ENCODE peak calls at places on chromosomes 13 and 19, in eight cellular contexts. H is upper lobe of left lung, S is sigmoid colon, A is tibial nerve, G is ovary, B is A549, Y is transverse colon, W is suprapubic skin. C is an unnamed sample. For H3K4me1, the result is how much of the 10 kb centered on the place peaks cover.

GRCh38 chr19:14310055-14310454 is 71.2 kb upstream of the ADGRE5 start:
- DNase-seq in H (no peak), S (no peak), A (no peak), G (no peak), B (no peak), Y (no peak), W (no peak), C (no peak)

GRCh38 chr19:3613765-3614661 is 7.3 kb upstream of the TBXA2R start:
- DNase-seq in H (no peak), S (no peak), A (no peak), G (peak), B (no peak), Y (no peak), W (no peak), C (no peak)

GRCh38 chr19:31064486-31064885 is 284.8 kb downstream of the TSHZ3 start:
- DNase-seq in H (no peak), S (no peak), A (no peak), G (no peak), B (no peak), Y (no peak), W (no peak), C (no peak)

GRCh38 chr13:20566424-20566916 is 487 bp upstream of the IFT88 start:
- DNase-seq in H (no peak), S (peak), A (no peak), G (no peak), B (peak), Y (peak), W (no peak), C (no peak)

GRCh38 chr13:70098669-70099068 is 9.0 kb upstream of the ATXN8OS start:
- DNase-seq in H (no peak), S (no peak), A (no peak), G (no peak), B (no peak), Y (no peak), W (no peak), C (no peak)

GRCh38 chr19:49593233-49594113 is 2.5 kb downstream of the PRR12 start:
- DNase-seq in H (peak), S (peak), A (peak), G (peak), B (peak), Y (peak), W (peak), C (peak)

GRCh38 chr19:49949735-49950589 is 11.0 kb downstream of the SIGLEC11 start:
- DNase-seq in H (no peak), S (no peak), A (no peak), G (peak), B (no peak), Y (no peak), W (no peak), C (no peak)

GRCh38 chr19:11088508-11089253 is 582 bp upstream of the LDLR start:
- DNase-seq in H (no peak), S (peak), A (peak), G (peak), B (no peak), Y (no peak), W (peak), C (no peak)

GRCh38 chr19:38617283-38617763 is 430 bp downstream of the MAP4K1 start:
- DNase-seq in H (no peak), S (no peak), A (no peak), G (peak), B (no peak), Y (no peak), W (no peak), C (no peak)

GRCh38 chr19:17391371-17392151 is 2.4 kb downstream of the CCDC194 start:
- DNase-seq in H (no peak), S (no peak), A (no peak), G (no peak), B (peak), Y (peak), W (no peak), C (no peak)

GRCh38 chr13:72141845-72142470 is 275.0 kb upstream of the DACH1 start:
- DNase-seq in H (no peak), S (no peak), A (no peak), G (no peak), B (no peak), Y (no peak), W (no peak), C (no peak)

GRCh38 chr13:109651854-109652253 is 134.5 kb downstream of the IRS2 start:
- DNase-seq in H (peak), S (no peak), A (no peak), G (no peak), B (no peak), Y (no peak), W (no peak), C (no peak)

GRCh38 chr13:31044658-31045620 is 112.5 kb downstream of the TEX26 start:
- DNase-seq in H (no peak), S (no peak), A (no peak), G (no peak), B (no peak), Y (no peak), W (no peak), C (no peak)

GRCh38 chr19:28289294-28290063 is 923.5 kb downstream of the UQCRFS1 start:
- DNase-seq in H (no peak), S (no peak), A (no peak), G (no peak), B (no peak), Y (peak), W (no peak), C (no peak)

GRCh38 chr19:7435602-7436001 is 53.2 kb downstream of the PEX11G start:
- DNase-seq in H (no peak), S (no peak), A (no peak), G (no peak), B (no peak), Y (no peak), W (no peak), C (no peak)

GRCh38 chr19:13834308-13834790 is 39.1 kb downstream of the ZSWIM4 start:
- DNase-seq in H (no peak), S (peak), A (no peak), G (no peak), B (peak), Y (no peak), W (no peak), C (no peak)

GRCh38 chr13:43285891-43286602 is 262.7 kb downstream of the DNAJC15 start:
- DNase-seq in H (no peak), S (no peak), A (no peak), G (no peak), B (no peak), Y (no peak), W (no peak), C (no peak)

GRCh38 chr19:4328243-4328990 is 10.2 kb downstream of the STAP2 start:
- DNase-seq in H (peak), S (peak), A (peak), G (peak), B (no peak), Y (peak), W (peak), C (peak)

GRCh38 chr19:7862413-7862951 is 11.7 kb downstream of the PRR36 start:
- DNase-seq in H (peak), S (no peak), A (no peak), G (peak), B (no peak), Y (peak), W (peak), C (peak)

GRCh38 chr19:1244693-1245451 is 3.3 kb downstream of the ATP5F1D start:
- DNase-seq in H (peak), S (peak), A (no peak), G (peak), B (no peak), Y (peak), W (peak), C (peak)
- TF ChIP-seq EP300 in H (no peak), S (no peak), A (peak), G (no peak), B (no peak), Y (peak), W (no peak), C (no peak)

GRCh38 chr13:107788464-107789165 is 426.7 kb downstream of the LIG4 start:
- DNase-seq in H (no peak), S (no peak), A (no peak), G (no peak), B (no peak), Y (no peak), W (no peak), C (no peak)
- H3K4me3 ChIP-seq in H (no peak), S (no peak), A (no peak), G (no peak), B (no peak), Y (no peak), W (no peak), C (no peak)

GRCh38 chr19:33286899-33287298 is 15.4 kb downstream of the CEBPA start:
- DNase-seq in H (no peak), S (no peak), A (no peak), G (no peak), B (no peak), Y (no peak), W (no peak), C (no peak)
- H3K4me1 ChIP-seq in H (half or more), S (under half), A (under half), G (under half), B (under half), Y (under half), W (under half), C (under half)

DNA sequence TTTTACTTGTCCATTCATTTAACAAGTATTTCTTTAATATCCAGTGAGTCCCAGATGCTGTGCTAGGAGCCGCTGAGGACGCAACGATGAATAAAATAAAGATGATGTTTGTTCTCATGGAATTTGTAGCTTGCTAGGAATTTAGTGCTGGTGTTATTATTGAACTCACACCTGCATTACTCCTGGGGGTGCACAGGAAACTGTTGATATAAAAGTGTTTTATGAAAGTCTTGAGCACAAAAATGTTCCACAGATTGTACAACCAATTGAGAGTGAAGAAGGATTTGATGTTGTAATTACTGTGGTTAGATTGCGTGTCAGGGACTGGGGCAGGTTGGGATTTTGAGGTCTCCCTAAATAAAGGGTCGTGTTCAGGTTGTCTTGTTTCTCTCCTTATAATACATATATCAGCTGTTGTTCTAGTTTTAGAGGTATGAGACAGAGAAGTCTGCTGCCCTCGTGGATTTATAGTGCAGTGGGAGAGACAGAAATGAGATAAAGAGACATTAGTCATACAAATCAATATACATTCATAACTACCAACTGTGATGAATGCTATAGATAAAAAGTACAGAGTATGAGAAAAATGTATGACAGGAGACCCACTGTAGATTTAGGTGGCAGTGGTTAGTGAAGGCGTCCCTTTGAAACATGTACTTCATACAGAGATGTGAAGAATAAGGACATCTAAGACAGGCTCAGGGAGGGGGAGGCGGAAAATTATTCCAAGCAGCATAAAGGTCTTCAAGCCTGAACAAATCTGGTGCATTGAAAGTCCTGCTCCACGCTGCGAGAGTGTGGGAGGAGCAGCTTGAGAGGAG is 11.3 kb downstream of the CACNG6 start:
- DNase-seq in H (no peak), S (no peak), A (no peak), G (no peak), B (no peak), Y (no peak), W (no peak), C (no peak)
- TF ChIP-seq EP300 in H (no peak), S (no peak), A (no peak), G (no peak), B (no peak), Y (no peak), W (no peak), C (no peak)

DNA sequence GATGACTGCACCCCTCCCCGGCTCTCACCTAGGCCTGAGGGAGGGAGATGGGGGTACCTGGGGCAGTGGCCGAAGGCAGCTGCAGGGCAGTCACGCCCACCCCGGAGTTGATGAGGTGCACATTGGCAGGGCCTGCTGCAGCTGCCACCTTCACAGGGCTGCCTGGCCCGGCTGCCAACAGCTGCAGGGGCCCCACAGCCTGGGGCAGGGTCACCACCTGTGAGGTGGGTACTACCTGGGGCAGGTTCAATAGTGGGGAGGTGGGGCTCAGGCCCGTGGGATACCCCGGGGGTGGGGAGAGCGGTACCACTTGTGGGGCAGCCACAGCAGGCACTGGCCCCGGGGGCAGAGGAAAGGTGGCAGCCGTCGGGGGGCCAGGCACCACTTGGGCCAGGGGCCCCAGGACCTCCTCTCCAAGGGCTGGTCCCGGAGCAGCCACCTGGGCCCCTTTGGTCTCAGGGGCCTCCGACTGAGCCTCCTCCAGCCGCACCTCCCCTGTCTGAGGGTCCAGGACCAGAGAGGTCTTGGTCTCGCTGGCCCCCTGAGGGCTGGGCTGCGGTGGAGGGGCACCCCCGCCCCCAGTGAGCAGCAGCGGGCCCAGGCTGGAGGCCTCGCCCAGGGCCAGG is 2.6 kb downstream of the SIX5 start:
- DNase-seq in H (no peak), S (peak), A (no peak), G (peak), B (no peak), Y (no peak), W (no peak), C (no peak)
- H3K4me3 ChIP-seq in H (peak), S (peak), A (peak), G (peak), B (peak), Y (peak), W (peak), C (peak)